ENCODE peak calls at places on chromosomes 13 and 19, in four cellular contexts. Q is right lobe of liver, X is brain microvascular endothelial cell, H is ovary. D is an unnamed sample.

GRCh38 chr13:20525144-20525600 is 485 bp downstream of the CRYL1 start:
- DNase-seq in Q (peak), X (no peak), H (peak), D (no peak)

GRCh38 chr13:97629601-97630272 is 195.8 kb downstream of the RAP2A start:
- DNase-seq in Q (no peak), X (no peak), H (no peak), D (no peak)

GRCh38 chr13:59776924-59777690 is 386.6 kb downstream of the DIAPH3 start:
- DNase-seq in Q (no peak), X (peak), H (no peak), D (peak)

GRCh38 chr13:28012383-28012782 is 23.9 kb upstream of the URAD start:
- DNase-seq in Q (no peak), X (no peak), H (no peak), D (peak)

GRCh38 chr13:24741016-24741662 is 22.8 kb upstream of the RNF17 start:
- DNase-seq in Q (no peak), X (no peak), H (no peak), D (no peak)

GRCh38 chr13:47459512-47459911 is 541.6 kb downstream of the SUCLA2 start:
- DNase-seq in Q (no peak), X (no peak), H (no peak), D (no peak)

GRCh38 chr19:30640266-30640965 is 268.2 kb downstream of the ZNF536 start:
- DNase-seq in Q (no peak), X (no peak), H (no peak), D (no peak)

GRCh38 chr19:4267101-4267900 is 11.8 kb upstream of the SHD start:
- DNase-seq in Q (peak), X (peak), H (peak), D (no peak)

GRCh38 chr13:20960663-20961309 is 58.2 kb upstream of the XPO4 start:
- DNase-seq in Q (peak), X (no peak), H (no peak), D (no peak)

GRCh38 chr13:93388701-93389100 is 162.1 kb downstream of the GPC6 start:
- DNase-seq in Q (no peak), X (peak), H (no peak), D (no peak)

GRCh38 chr19:15563931-15564330 is 51.1 kb upstream of the CYP4F8 start:
- DNase-seq in Q (no peak), X (no peak), H (no peak), D (no peak)

GRCh38 chr19:4284176-4284958 is 5.3 kb downstream of the SHD start:
- DNase-seq in Q (peak), X (peak), H (no peak), D (no peak)

GRCh38 chr13:106477303-106477702 is 58.2 kb downstream of the EFNB2 start:
- DNase-seq in Q (no peak), X (no peak), H (no peak), D (no peak)

GRCh38 chr19:5335101-5335500 is 5.5 kb downstream of the PTPRS start:
- DNase-seq in Q (no peak), X (no peak), H (no peak), D (no peak)

GRCh38 chr13:44302948-44303575 is 70.6 kb upstream of the SERP2 start:
- DNase-seq in Q (no peak), X (no peak), H (no peak), D (no peak)
- H3K27ac ChIP-seq in Q (no peak), X (no peak), H (peak), D (no peak)

GRCh38 chr19:17869114-17869608 is 2.6 kb upstream of the SLC5A5 start:
- DNase-seq in Q (no peak), X (no peak), H (no peak), D (no peak)
- H3K27ac ChIP-seq in Q (no peak), X (no peak), H (no peak), D (no peak)

GRCh38 chr19:10262771-10263170 is 8.1 kb upstream of the ICAM1 start:
- DNase-seq in Q (no peak), X (no peak), H (no peak), D (no peak)

GRCh38 chr19:10256970-10257615 is 5.1 kb downstream of the MRPL4 start:
- DNase-seq in Q (no peak), X (no peak), H (no peak), D (no peak)

GRCh38 chr19:10259162-10259905 is 7.3 kb downstream of the MRPL4 start:
- DNase-seq in Q (peak), X (peak), H (peak), D (peak)

GRCh38 chr19:10258080-10258710 is 6.2 kb downstream of the MRPL4 start:
- DNase-seq in Q (no peak), X (no peak), H (peak), D (no peak)

DNA sequence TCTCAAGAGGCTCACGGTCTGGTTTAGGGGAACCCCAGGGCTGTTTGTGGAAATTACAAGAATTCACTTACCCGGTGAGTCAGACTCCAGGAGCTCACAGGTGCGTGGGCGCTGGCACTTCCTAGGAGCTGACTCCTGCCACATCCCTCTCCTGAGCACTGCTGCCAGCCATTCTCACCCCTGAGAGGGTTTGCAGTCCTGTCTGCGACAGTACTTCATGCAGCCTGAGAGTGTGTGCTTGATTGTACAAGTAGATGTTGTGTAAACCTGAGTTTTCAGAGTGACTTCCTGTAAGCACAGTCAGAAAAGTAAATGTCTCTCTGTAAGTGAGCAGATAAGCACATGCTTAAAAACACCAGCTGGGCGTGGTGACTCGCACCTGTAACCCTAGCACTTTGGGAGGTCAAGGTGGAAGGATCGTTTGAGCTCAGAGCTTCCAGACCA is 8.1 kb downstream of the MRPL4 start:
- DNase-seq in Q (no peak), X (no peak), H (no peak), D (peak)
- H3K27ac ChIP-seq in Q (no peak), X (no peak), H (no peak), D (peak)

GRCh38 chr13:77196052-77196618 is 130.8 kb downstream of the MYCBP2 start:
- DNase-seq in Q (no peak), X (no peak), H (no peak), D (no peak)
- H3K27ac ChIP-seq in Q (no peak), X (no peak), H (no peak), D (no peak)

DNA sequence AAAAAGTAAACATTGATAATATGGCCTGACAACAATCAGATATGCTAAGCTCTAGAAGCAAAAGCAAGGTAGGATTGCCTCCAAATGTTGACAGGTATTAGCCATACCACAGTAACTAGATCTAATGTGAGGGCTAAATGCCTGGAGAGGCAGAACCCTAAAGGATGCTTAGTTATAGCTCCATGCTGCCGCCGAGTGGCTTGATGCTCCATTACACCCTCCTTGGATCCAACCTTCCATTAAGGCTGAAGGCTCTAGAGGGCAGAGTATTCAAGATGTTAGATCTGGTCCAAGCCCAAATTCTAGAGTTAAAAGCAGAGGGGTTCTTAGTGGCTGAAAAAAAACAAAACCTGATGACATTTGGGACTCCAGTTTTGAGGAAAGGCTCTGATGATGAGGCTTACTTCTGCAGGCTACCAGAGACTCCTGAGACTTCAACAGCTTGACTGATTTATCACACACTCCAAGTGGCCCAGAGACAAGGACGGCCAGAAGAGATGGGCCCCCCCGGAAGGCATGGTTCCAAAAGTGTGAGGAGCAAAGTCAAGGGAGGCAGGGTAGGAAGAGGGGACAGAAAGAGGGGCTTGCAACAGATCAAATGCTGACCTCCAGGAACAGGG is 21.8 kb upstream of the CPB2 start:
- DNase-seq in Q (peak), X (peak), H (peak), D (no peak)
- H3K27ac ChIP-seq in Q (no peak), X (no peak), H (no peak), D (no peak)

DNA sequence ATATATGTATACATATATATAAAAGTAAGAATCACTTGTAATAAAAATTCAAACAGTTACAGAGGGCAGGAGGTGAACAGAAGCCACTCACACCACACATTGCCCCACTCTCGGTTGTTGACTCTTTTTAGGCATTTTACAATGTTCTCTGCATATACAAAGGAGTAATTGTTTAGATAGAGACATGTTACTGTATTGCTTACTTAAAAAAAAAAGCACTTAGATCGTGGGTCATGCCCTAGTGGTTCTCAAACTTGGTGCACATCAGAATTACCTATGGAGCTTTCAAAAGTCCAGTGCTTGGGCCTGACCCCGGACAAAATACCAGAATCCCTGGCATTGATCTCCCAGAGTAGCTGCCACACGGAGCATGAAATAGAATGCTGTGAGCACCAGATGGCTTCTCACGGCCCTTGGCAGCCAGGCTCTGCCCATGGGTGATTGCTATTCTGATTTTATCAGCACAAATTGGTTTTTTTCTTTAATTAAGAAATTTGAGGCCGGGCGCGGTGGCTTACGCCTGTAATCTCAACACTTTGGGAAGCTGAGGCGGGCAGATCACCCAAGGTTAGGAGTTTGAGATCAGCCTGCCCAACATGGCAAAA is 20.0 kb downstream of the ACP7 start:
- DNase-seq in Q (no peak), X (no peak), H (no peak), D (no peak)
- H3K27ac ChIP-seq in Q (no peak), X (no peak), H (no peak), D (no peak)

DNA sequence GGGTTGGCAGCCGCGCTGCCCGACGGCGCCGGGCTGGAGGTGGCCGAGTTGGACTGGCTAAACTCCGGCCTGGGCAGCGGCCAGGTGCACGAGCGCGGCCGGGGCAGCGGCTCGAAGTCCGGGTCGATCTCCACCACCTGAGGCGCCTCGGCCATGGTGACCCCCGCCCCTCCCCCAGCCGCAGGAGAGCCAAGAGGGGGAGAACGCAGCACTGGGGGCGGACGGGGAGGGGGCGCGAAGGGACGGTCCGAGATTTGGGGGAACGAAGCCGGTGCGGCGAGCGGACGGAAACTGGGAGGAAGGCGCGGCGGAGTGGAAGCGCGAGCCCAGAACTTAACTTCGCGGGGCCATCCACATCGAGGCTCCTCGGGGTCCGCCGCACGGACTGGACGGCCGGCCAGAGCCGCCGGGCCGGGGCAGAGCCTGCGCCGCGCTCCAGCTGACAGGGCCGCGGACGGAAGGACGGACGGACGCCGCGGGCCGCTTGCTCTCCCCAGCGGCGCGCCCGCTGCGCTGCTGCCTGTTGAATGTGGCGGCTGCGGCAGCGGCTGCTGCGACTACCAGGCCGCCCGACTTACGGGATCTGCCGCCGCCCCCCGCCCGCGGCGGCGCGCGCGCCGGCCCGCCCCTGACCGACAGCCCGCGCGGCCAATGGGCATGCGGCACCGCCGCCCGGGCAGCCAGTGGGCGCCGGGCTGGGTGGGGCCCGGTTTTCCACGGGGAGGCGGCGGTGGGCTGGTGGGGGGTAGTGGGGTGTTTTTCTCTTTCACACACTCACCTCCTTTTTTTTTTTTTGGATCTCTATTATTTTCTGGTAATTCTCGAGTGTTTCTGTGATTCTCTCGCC is at the start of gene FOXO1:
- DNase-seq in Q (peak), X (peak), H (peak), D (peak)
- H3K27ac ChIP-seq in Q (peak), X (peak), H (peak), D (peak)

GRCh38 chr13:44146162-44146561 is 227.5 kb upstream of the SERP2 start:
- DNase-seq in Q (no peak), X (no peak), H (no peak), D (no peak)
- H3K27ac ChIP-seq in Q (no peak), X (no peak), H (no peak), D (no peak)

DNA sequence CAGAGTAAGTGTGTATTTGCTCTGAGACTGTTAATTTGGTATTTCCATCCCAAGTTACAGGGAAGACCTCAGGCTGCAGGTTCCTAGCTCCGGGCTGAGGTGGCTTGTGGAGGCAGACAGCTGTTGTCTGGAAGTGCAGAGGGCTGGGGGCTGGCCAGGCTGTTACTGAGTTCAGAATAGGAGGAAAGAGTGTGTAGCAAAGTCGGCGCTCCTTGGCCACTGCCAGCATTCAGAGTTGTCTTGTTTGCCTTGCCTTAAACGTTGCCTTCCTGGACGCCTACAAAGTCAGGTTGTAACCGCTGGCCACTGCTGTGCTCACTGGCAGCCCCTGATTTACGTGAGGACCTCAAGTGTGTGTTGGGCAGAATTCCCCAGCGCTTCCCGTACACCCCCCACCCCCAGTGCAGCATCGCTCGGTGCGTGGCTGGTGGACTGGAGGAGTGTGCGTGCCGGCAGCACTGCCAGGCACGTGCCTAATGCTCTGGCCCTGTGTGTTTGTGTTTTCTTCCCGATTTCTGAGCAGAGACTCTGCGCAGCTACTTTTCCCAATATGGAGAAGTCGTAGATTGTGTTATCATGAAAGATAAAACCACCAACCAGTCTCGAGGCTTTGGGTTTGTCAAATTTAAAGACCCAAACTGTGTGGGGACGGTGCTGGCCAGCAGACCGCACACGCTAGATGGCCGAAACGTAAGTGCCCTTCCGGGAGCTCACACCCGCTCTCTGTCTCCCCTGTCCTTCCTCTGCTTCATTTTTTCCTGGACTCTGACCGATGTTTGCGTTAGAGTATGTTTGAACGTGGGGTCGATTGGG is 10.5 kb downstream of the DAZAP1 start:
- DNase-seq in Q (no peak), X (no peak), H (peak), D (no peak)
- H3K27ac ChIP-seq in Q (no peak), X (peak), H (peak), D (peak)